ENCODE peak calls at places on chromosomes 7 and 10, in four cellular contexts. K is kidney, S is transverse colon, V is colonic mucosa. D is an unnamed sample.

GRCh38 chr7:70738080-70738479 is 393.9 kb upstream of the GALNT17 start:
- DNase-seq in V (peak; percentile 83), S (peak; percentile 52), K (no peak), D (no peak)

GRCh38 chr7:2046581-2047271 is 186.0 kb downstream of the MAD1L1 start:
- DNase-seq in S (no peak), V (peak; percentile 33), K (peak; percentile 53), D (no peak)

GRCh38 chr7:98360221-98361124 is 40.4 kb downstream of the BAIAP2L1 start:
- DNase-seq in S (peak; percentile 74), V (peak; percentile 84), K (no peak), D (no peak)

GRCh38 chr10:63976538-63976937 is 455.3 kb downstream of the REEP3 start:
- DNase-seq in S (peak; percentile 33), K (no peak), V (peak; percentile 34), D (no peak)

GRCh38 chr7:116420003-116420402 is 79.5 kb upstream of the CAV2 start:
- DNase-seq in S (no peak), V (no peak), K (no peak), D (no peak)

GRCh38 chr7:476736-477360 is 42.8 kb downstream of the PDGFA start:
- DNase-seq in K (peak; percentile 45), V (no peak), S (no peak), D (no peak)

GRCh38 chr7:142918901-142919300 is 14.6 kb downstream of the TRPV5 start:
- DNase-seq in S (no peak), K (no peak), V (no peak), D (no peak)

GRCh38 chr10:52772623-52773022 is at the start of gene MBL2:
- DNase-seq in K (no peak), V (no peak), S (no peak), D (no peak)

GRCh38 chr7:41573017-41573416 is 129.9 kb downstream of the INHBA start:
- DNase-seq in V (no peak), S (no peak), K (no peak), D (no peak)

GRCh38 chr7:95126053-95126709 is 198.2 kb downstream of the PON1 start:
- DNase-seq in S (no peak), V (no peak), K (no peak), D (no peak)

GRCh38 chr10:21926949-21927348 is 76.6 kb downstream of the DNAJC1 start:
- DNase-seq in V (no peak), S (no peak), K (no peak), D (no peak)

GRCh38 chr7:44380831-44381493 is 55.6 kb upstream of the CAMK2B start:
- DNase-seq in V (no peak), K (peak; percentile 54), S (no peak), D (no peak)

GRCh38 chr7:47720141-47720906 is 138.4 kb upstream of the TNS3 start:
- DNase-seq in S (peak; percentile 56), K (peak; percentile 80), V (no peak), D (no peak)

GRCh38 chr10:85008493-85009181 is 680.2 kb downstream of the CCSER2 start:
- DNase-seq in K (no peak), V (no peak), S (no peak), D (no peak)

GRCh38 chr10:63515002-63515763 is 6.0 kb upstream of the REEP3 start:
- DNase-seq in V (no peak), K (no peak), S (no peak), D (no peak)

GRCh38 chr10:70174058-70174741 is 3.9 kb upstream of the SAR1A start:
- DNase-seq in K (no peak), S (peak; percentile 25), V (peak; percentile 44), D (no peak)

GRCh38 chr10:30365278-30365677 is 16.2 kb upstream of the MTPAP start:
- DNase-seq in S (no peak), V (no peak), K (no peak), D (no peak)

GRCh38 chr7:81769891-81770818 is at the start of gene HGF:
- DNase-seq in S (peak; percentile 18), V (peak; percentile 32), K (peak; percentile 86), D (no peak)

GRCh38 chr7:30975257-30975899 is 11.6 kb downstream of the GHRHR start:
- DNase-seq in K (no peak), S (no peak), V (peak; percentile 9), D (no peak)

GRCh38 chr10:17383801-17384445 is 70.5 kb downstream of the ST8SIA6 start:
- DNase-seq in S (no peak), K (no peak), V (no peak), D (no peak)

GRCh38 chr10:116838143-116838725 is 11.1 kb upstream of the ENO4 start:
- DNase-seq in K (no peak), V (no peak), S (no peak), D (no peak)

GRCh38 chr7:55413442-55413841 is 48.3 kb downstream of the LANCL2 start:
- DNase-seq in K (no peak), V (no peak), S (no peak), D (no peak)

GRCh38 chr7:81285142-81285871 is 366.5 kb upstream of the SEMA3C start:
- DNase-seq in K (no peak), S (no peak), V (no peak), D (no peak)

GRCh38 chr10:27547482-27547881 is 43.4 kb downstream of the RAB18 start:
- DNase-seq in K (no peak), S (no peak), V (no peak), D (no peak)

GRCh38 chr7:3267928-3268690 is 32.9 kb upstream of the SDK1 start:
- DNase-seq in K (no peak), S (no peak), V (no peak), D (no peak)

GRCh38 chr7:157805716-157806115 is 468.9 kb downstream of the DNAJB6 start:
- DNase-seq in V (no peak), S (no peak), K (peak; percentile 35), D (no peak)

GRCh38 chr10:93458821-93459257 is 23.3 kb downstream of the MYOF start:
- DNase-seq in V (no peak), K (peak; percentile 91), S (peak; percentile 63), D (peak; percentile 93)

GRCh38 chr7:79598351-79598750 is 144.9 kb upstream of the MAGI2 start:
- DNase-seq in S (no peak), K (no peak), V (no peak), D (no peak)

GRCh38 chr7:100753750-100754149 is 20.4 kb downstream of the ZAN start:
- DNase-seq in V (no peak), S (no peak), K (no peak), D (no peak)

GRCh38 chr10:80477813-80478212 is 23.7 kb downstream of the TSPAN14 start:
- DNase-seq in V (no peak), S (no peak), K (no peak), D (no peak)

GRCh38 chr7:121182281-121182680 is 146.5 kb upstream of the WNT16 start:
- DNase-seq in K (no peak), V (no peak), S (no peak), D (no peak)

GRCh38 chr7:121178452-121178851 is 150.3 kb upstream of the WNT16 start:
- DNase-seq in K (no peak), S (no peak), V (no peak), D (no peak)

GRCh38 chr7:121181357-121181756 is 147.4 kb upstream of the WNT16 start:
- DNase-seq in S (no peak), K (no peak), V (no peak), D (no peak)

GRCh38 chr7:121178869-121179497 is 149.8 kb upstream of the WNT16 start:
- DNase-seq in V (no peak), S (no peak), K (no peak), D (no peak)

GRCh38 chr7:121180436-121181063 is 148.2 kb upstream of the WNT16 start:
- DNase-seq in K (no peak), V (no peak), S (no peak), D (no peak)
- H3K4me1 ChIP-seq in K (no peaks in the 10 kb centered on the region), V (no peaks in the 10 kb centered on the region), S (no peaks in the 10 kb centered on the region), D (peaks cover 22% of the 10 kb centered on the region)

GRCh38 chr10:14409856-14410458 is 79.2 kb upstream of the FRMD4A start:
- DNase-seq in V (no peak), K (no peak), S (no peak), D (no peak)
- H3K4me1 ChIP-seq in V (no peaks in the 10 kb centered on the region), K (no peaks in the 10 kb centered on the region), S (no peaks in the 10 kb centered on the region), D (no peaks in the 10 kb centered on the region)

DNA sequence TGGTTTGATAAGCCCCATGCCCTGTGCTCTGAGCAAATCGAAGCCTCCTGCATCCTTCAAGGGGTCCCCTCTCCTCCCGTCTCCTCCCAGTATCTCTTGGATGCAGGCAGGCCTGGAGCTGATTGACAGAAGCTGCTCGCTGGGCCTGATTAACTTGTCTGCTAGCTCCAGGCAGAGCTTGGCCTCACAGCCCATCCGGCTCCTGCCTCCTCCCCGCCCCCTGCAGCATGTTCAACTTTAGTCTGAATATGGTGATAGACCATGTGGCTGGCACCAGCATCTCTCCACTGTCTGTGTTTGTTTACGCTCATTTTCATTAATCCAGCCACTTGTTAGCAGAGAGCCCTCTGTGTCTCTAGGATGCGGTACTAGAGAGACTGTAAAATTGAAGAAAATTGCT is 432.2 kb downstream of the DPP6 start:
- DNase-seq in S (no peak), K (no peak), V (no peak), D (no peak)
- H3K4me1 ChIP-seq in S (no peaks in the 10 kb centered on the region), K (no peaks in the 10 kb centered on the region), V (no peaks in the 10 kb centered on the region), D (no peaks in the 10 kb centered on the region)

GRCh38 chr10:114045738-114046458 is 2.2 kb downstream of the ADRB1 start:
- DNase-seq in S (no peak), V (no peak), K (no peak), D (no peak)
- H3K4me1 ChIP-seq in S (peaks cover 8% of the 10 kb centered on the region), V (no peaks in the 10 kb centered on the region), K (no peaks in the 10 kb centered on the region), D (peaks cover 13% of the 10 kb centered on the region)

GRCh38 chr10:50467209-50467608 is 156.5 kb downstream of the SGMS1 start:
- DNase-seq in K (no peak), S (no peak), V (no peak), D (no peak)
- H3K4me1 ChIP-seq in K (peaks cover 28% of the 10 kb centered on the region), S (peaks cover 27% of the 10 kb centered on the region), V (peaks cover 5% of the 10 kb centered on the region), D (peaks cover 28% of the 10 kb centered on the region)

GRCh38 chr7:151927540-151927939 is 28.7 kb upstream of the GALNTL5 start:
- DNase-seq in S (no peak), K (no peak), V (no peak), D (no peak)
- H3K4me1 ChIP-seq in S (peaks cover 37% of the 10 kb centered on the region), K (no peaks in the 10 kb centered on the region), V (peaks cover 22% of the 10 kb centered on the region), D (no peaks in the 10 kb centered on the region)

DNA sequence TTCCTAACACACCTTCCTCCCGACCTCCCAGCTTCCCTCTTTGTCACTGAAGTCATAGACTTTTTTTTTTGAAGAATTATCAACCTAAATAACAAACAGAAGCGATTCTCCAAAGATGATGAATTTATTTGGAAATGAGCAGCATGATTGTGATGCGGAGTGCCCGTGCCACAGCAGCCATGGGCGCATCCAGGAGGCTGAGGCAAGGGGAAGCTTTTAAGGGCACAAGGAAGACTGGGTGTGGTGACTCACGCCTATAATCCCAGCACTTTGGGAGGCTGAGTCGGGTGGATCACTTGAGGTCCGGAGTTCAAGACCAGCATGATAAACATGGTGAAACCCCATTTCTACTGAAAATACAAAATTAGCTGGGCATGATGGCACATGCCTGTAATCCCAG is 16.2 kb upstream of the GIMAP8 start:
- DNase-seq in V (peak; percentile 6), S (no peak), K (no peak), D (no peak)
- H3K4me1 ChIP-seq in V (peaks cover under 1% of the 10 kb centered on the region), S (peaks cover 2% of the 10 kb centered on the region), K (no peaks in the 10 kb centered on the region), D (no peaks in the 10 kb centered on the region)